ENCODE peak calls at places on chromosome 7, in four cellular contexts. R is H9, W is A549, P is AG04450. J is an unnamed sample.

GRCh38 chr7:102404005-102404861 is 8.1 kb downstream of the PRKRIP1 start:
- DNase-seq in R (peak), W (peak), P (no peak), J (peak)

GRCh38 chr7:94417261-94417660 is 22.6 kb downstream of the COL1A2 start:
- DNase-seq in R (no peak), W (no peak), P (no peak), J (no peak)

GRCh38 chr7:73931502-73931901 is 70.5 kb downstream of the TMEM270 start:
- DNase-seq in R (no peak), W (no peak), P (no peak), J (no peak)

GRCh38 chr7:3884543-3884942 is 583.5 kb downstream of the SDK1 start:
- DNase-seq in R (no peak), W (no peak), P (no peak), J (no peak)

GRCh38 chr7:156656598-156656997 is 16.0 kb downstream of the RNF32 start:
- DNase-seq in R (no peak), W (no peak), P (no peak), J (no peak)

GRCh38 chr7:107694395-107694794 is 33.8 kb downstream of the SLC26A4 start:
- DNase-seq in R (no peak), W (no peak), P (no peak), J (no peak)

GRCh38 chr7:30159153-30159552 is 24.4 kb downstream of the MTURN start:
- DNase-seq in R (no peak), W (no peak), P (no peak), J (no peak)

GRCh38 chr7:5234852-5235831 is 45.1 kb downstream of the WIPI2 start:
- DNase-seq in R (no peak), W (no peak), P (no peak), J (peak)

GRCh38 chr7:140230517-140230861 is 53.7 kb upstream of the KDM7A start:
- DNase-seq in R (no peak), W (no peak), P (no peak), J (peak)

GRCh38 chr7:113331155-113331898 is 213.0 kb upstream of the SMIM30 start:
- DNase-seq in R (peak), W (no peak), P (no peak), J (no peak)

GRCh38 chr7:33196194-33196593 is 66.8 kb downstream of the BBS9 start:
- DNase-seq in R (no peak), W (no peak), P (no peak), J (no peak)

GRCh38 chr7:17965600-17965999 is 25.3 kb upstream of the SNX13 start:
- DNase-seq in R (no peak), W (no peak), P (no peak), J (no peak)

GRCh38 chr7:70595741-70596574 is 536.0 kb upstream of the GALNT17 start:
- DNase-seq in R (peak), W (no peak), P (no peak), J (no peak)

DNA sequence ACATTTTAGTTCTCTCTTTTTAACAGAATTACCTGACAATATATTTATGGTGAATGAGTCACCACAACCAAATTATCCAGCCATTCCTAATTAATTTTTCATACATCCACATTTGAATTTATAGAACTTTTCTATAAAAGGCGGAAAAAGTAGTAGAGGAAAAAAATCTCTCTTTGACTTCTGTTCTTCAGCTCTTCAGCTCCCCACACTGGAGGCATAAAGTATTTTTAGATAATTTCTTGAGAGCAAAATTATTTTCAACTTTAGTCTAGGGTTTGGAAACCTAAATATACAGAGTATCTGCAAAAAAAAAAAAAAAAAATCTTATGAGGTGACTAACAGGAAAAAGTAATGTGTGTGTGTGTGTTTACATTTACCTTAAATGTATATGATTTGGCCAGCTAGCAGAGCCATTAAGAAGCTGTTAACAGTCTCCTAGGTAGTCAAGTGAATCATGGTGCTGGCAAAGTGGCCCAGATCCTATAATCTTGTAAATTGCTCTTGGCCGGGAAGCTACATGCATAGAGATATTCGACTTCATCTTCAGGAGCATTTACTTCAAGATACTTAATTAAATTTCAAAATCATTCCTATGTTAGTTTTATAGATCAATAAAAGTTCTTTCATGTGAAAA is 383.1 kb upstream of the STEAP1 start:
- DNase-seq in R (no peak), W (no peak), P (no peak), J (no peak)
- TF ChIP-seq CTCF in R (peak), W (no peak), P (no peak), J (peak)

GRCh38 chr7:131581241-131582157 is 25.1 kb upstream of the PODXL start:
- DNase-seq in R (peak), W (no peak), P (no peak), J (peak)
- TF ChIP-seq CTCF in R (peak), W (no peak), P (no peak), J (no peak)

GRCh38 chr7:41828911-41829310 is 126.0 kb upstream of the INHBA start:
- DNase-seq in R (no peak), W (no peak), P (no peak), J (no peak)

GRCh38 chr7:41834805-41835694 is 132.2 kb upstream of the INHBA start:
- DNase-seq in R (no peak), W (no peak), P (no peak), J (no peak)

GRCh38 chr7:41835977-41836530 is 133.2 kb upstream of the INHBA start:
- DNase-seq in R (no peak), W (no peak), P (no peak), J (no peak)

GRCh38 chr7:41830271-41830670 is 127.4 kb upstream of the INHBA start:
- DNase-seq in R (no peak), W (no peak), P (no peak), J (no peak)

GRCh38 chr7:41832936-41833335 is 130.0 kb upstream of the INHBA start:
- DNase-seq in R (peak), W (no peak), P (no peak), J (no peak)
- TF ChIP-seq CTCF in R (no peak), W (no peak), P (no peak), J (no peak)

DNA sequence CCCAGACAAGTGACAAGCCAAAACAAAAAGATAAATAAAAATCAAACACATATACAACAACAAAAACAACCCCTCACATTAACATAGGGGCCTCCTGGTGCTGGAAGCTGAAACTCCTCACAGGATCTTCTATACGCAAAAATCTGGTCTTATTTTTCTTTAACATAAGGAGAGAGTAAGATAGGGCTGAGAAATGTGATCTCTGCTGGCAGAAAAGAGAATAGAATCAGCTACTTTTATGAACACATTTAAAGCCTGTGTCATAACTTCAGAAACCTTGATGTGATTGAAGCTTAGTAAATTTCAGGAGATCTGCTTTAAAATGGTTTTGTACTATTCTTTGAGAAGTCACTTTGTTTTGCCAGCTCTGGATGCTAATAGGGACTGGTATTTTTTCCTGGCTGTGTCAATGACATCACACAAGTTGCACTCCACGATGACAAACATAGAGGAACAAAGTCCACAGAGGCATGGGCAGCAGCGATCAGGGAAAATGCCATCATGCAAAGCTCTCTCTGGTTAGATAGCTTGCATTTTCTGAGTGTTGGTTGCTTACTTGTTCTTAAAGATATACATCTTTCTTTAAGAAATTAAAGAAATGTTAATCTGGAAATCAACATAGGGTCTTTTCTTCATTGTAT is 176.6 kb upstream of the SP4 start:
- DNase-seq in R (no peak), W (no peak), P (no peak), J (peak)
- TF ChIP-seq CTCF in R (peak), W (no peak), P (no peak), J (no peak)

J was measured in Calu3.